ENCODE peak calls at places on chromosome 21, in four cellular contexts. K is psoas muscle, O is heart left ventricle, W is IMR-90. B is an unnamed sample.

GRCh38 chr21:45533731-45534571 is 8.3 kb downstream of the SLC19A1 start:
- DNase-seq in K (peak), O (peak), W (no peak), B (no peak)

GRCh38 chr21:35204850-35205564 is 155.9 kb upstream of the RUNX1 start:
- DNase-seq in K (peak), O (peak), W (peak), B (peak)

GRCh38 chr21:19981938-19982337 is 1016.3 kb upstream of the NCAM2 start:
- DNase-seq in K (no peak), O (no peak), W (no peak), B (no peak)

GRCh38 chr21:20822559-20823133 is 175.6 kb upstream of the NCAM2 start:
- DNase-seq in K (no peak), O (no peak), W (no peak), B (no peak)

GRCh38 chr21:22791986-22792560 is 1793.9 kb downstream of the NCAM2 start:
- DNase-seq in K (no peak), O (no peak), W (peak), B (peak)

GRCh38 chr21:16912075-16912474 is 600.8 kb upstream of the CXADR start:
- DNase-seq in K (no peak), O (no peak), W (peak), B (peak)

GRCh38 chr21:45300786-45301520 is 13.3 kb upstream of the POFUT2 start:
- DNase-seq in K (peak), O (peak), W (no peak), B (no peak)

GRCh38 chr21:45392206-45392971 is 12.6 kb upstream of the COL18A1 start:
- DNase-seq in K (no peak), O (peak), W (no peak), B (no peak)

GRCh38 chr21:30480145-30480544 is at the start of gene KRTAP19-1:
- DNase-seq in K (no peak), O (no peak), W (no peak), B (no peak)

GRCh38 chr21:24118738-24119470 is 1488.4 kb downstream of the MRPL39 start:
- DNase-seq in K (no peak), O (no peak), W (peak), B (no peak)

GRCh38 chr21:46322351-46323226 is 1.1 kb downstream of the C21orf58 start:
- DNase-seq in K (no peak), O (no peak), W (peak), B (peak)

GRCh38 chr21:21188513-21189188 is 190.4 kb downstream of the NCAM2 start:
- DNase-seq in K (no peak), O (no peak), W (no peak), B (peak)

GRCh38 chr21:31873275-31873695 is 465 bp downstream of the HUNK start:
- DNase-seq in K (no peak), O (peak), W (no peak), B (no peak)

GRCh38 chr21:31875424-31876097 is 2.7 kb downstream of the HUNK start:
- DNase-seq in K (no peak), O (no peak), W (peak), B (no peak)

GRCh38 chr21:31873696-31874599 is 1.1 kb downstream of the HUNK start:
- DNase-seq in K (peak), O (peak), W (peak), B (no peak)

GRCh38 chr21:31872452-31873274 is at the start of gene HUNK:
- DNase-seq in K (peak), O (no peak), W (peak), B (peak)

GRCh38 chr21:31874817-31875216 is 2.0 kb downstream of the HUNK start:
- DNase-seq in K (no peak), O (no peak), W (no peak), B (no peak)
- TF ChIP-seq CTCF in K (no peak), O (no peak), W (no peak), B (no peak)

GRCh38 chr21:33075128-33075527 is 5.2 kb downstream of the OLIG1 start:
- DNase-seq in K (no peak), O (no peak), W (no peak), B (no peak)

GRCh38 chr21:33075596-33076195 is 5.8 kb downstream of the OLIG1 start:
- DNase-seq in K (no peak), O (no peak), W (no peak), B (no peak)

GRCh38 chr21:33080376-33080775 is 10.4 kb downstream of the OLIG1 start:
- DNase-seq in K (no peak), O (no peak), W (no peak), B (no peak)

GRCh38 chr21:33078907-33079582 is 9.1 kb downstream of the OLIG1 start:
- DNase-seq in K (no peak), O (no peak), W (peak), B (peak)

DNA sequence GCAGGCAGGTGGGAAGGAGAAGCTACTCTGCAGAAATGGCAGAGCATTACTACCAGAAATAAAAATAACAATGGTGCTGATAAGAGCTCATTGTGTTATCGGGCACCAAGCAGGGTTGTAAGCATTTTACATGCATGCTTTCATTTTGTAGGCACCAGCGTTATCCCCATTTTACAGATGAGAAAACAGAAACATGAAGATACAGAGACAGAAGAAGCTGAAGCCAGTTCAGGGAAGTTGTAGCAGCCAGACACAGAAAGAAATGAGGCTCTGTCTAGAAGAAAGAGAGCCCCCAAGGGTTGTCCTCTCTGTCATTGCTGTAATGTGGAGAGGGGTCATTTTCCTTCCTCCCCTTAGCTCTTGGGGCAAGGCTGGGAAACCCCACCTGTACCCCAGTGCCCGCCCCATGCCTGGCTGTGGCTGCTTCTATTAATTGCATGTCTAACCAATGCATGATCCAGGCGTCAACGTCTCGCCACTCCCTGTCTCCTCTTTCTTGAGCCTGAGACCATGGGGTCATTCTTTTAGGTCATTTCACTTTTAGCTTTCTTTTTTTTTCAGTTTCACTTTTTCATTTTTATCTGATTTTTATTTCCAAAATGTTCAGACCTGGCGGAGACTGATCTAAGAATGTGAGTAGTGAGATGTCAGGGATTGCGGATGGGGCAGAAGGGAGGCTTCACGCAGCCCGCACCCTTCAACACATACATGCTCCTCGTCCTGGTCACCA is 6.8 kb downstream of the OLIG1 start:
- DNase-seq in K (no peak), O (no peak), W (no peak), B (no peak)
- H3K4me3 ChIP-seq in K (no peak), O (no peak), W (no peak), B (no peak)

DNA sequence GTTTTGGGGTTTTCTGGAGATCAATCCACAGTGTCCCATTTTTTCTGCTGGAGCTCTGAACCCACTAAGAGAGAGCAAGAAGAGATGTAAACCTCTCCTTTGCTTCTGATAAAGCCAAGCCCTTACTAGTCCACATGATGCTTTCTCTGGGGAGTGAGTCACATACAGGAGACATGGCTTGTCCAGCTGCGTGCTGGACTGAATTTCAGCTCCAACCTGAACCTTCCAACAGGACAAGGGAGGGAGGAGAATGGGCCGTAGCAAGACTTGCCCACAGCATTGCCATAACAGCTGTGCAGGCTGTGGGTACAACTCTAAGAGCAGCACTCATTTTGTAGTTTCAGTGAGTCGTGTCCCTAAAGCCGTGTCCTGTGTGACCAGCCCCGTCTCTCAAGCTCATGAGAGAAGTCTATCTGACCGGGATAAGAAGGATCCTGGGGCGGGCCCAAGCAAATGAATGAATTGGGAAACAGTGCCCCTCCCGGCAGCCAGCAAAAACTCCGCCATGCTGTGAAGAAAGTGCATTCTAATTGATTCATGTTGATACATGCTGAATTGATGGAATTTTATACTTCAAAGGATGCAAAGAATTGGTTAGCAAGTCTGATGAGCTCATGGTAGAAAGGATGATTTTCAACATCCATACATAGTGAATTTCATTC is 195.2 kb downstream of the GABPA start:
- DNase-seq in K (peak), O (no peak), W (peak), B (peak)
- TF ChIP-seq CTCF in K (no peak), O (no peak), W (no peak), B (peak)

GRCh38 chr21:42179316-42179715 is 39.6 kb upstream of the ABCG1 start:
- DNase-seq in K (no peak), O (no peak), W (no peak), B (no peak)
- H3K4me3 ChIP-seq in K (no peak), O (no peak), W (no peak), B (no peak)

B was measured in fibroblast of the aortic adventitia.